ENCODE peak calls at places on chromosome 11, in four cellular contexts. P is H1, O is GM12878, W is HEK293T. L is an unnamed sample.

GRCh38 chr11:126492331-126492730 is 136.8 kb downstream of the ST3GAL4 start:
- DNase-seq in P (no peak), O (no peak), W (no peak), L (no peak)

GRCh38 chr11:9573775-9574555 is 495 bp downstream of the WEE1 start:
- DNase-seq in P (no peak), O (no peak), W (no peak), L (no peak)

GRCh38 chr11:44424841-44425240 is 114.9 kb upstream of the ALX4 start:
- DNase-seq in P (no peak), O (no peak), W (no peak), L (no peak)

GRCh38 chr11:86873573-86874083 is 73.3 kb downstream of the PRSS23 start:
- DNase-seq in P (no peak), O (no peak), W (no peak), L (no peak)

GRCh38 chr11:92129811-92130210 is 94.8 kb upstream of the FAT3 start:
- DNase-seq in P (no peak), O (no peak), W (no peak), L (no peak)

GRCh38 chr11:125299061-125299616 is 134.6 kb downstream of the PKNOX2 start:
- DNase-seq in P (no peak), O (no peak), W (no peak), L (no peak)

GRCh38 chr11:16169946-16170345 is 186.4 kb downstream of the SOX6 start:
- DNase-seq in P (no peak), O (no peak), W (no peak), L (no peak)

GRCh38 chr11:64675417-64676252 is 47.4 kb downstream of the NRXN2 start:
- DNase-seq in P (no peak), O (no peak), W (peak; percentile 55), L (no peak)

GRCh38 chr11:84425704-84426103 is 1139.5 kb upstream of the CCDC90B start:
- DNase-seq in P (no peak), O (no peak), W (no peak), L (no peak)

DNA sequence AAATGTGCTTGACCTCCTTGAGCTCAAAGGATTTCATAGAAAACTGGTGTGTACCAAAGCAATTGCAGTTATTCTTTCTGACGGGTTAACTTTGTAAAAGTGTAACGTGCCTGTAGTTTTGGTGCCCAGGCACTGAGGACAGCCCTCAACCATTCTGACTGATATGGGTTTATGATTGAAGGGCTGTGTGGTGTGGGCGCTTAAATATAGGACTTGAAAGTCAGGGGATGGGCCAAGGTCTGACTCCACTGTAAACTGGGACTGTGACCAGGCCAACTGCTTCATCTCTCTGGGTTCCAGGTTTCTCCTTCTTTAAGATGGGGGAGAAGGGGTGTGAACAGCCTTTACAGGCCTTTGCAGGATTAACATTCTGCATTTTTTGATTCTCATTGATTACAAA is 191.1 kb upstream of the ARHGAP20 start:
- DNase-seq in P (no peak), O (no peak), W (no peak), L (no peak)
- TF ChIP-seq SUZ12 in P (no peak), O (no peak), W (no peak), L (no peak)

GRCh38 chr11:72306186-72306585 is 62.2 kb upstream of the PHOX2A start:
- DNase-seq in P (no peak), O (no peak), W (no peak), L (no peak)
- TF ChIP-seq SUZ12 in P (no peak), O (no peak), W (no peak), L (no peak)

GRCh38 chr11:45900916-45901617 is 6.0 kb downstream of the FREY1 start:
- DNase-seq in P (no peak), O (no peak), W (no peak), L (no peak)
- TF ChIP-seq SUZ12 in P (no peak), O (no peak), W (no peak), L (no peak)

GRCh38 chr11:28835317-28835716 is 727.1 kb downstream of the METTL15 start:
- DNase-seq in P (no peak), O (no peak), W (no peak), L (no peak)

GRCh38 chr11:28836285-28837081 is 728.3 kb downstream of the METTL15 start:
- DNase-seq in P (no peak), O (no peak), W (no peak), L (no peak)

GRCh38 chr11:28833670-28834069 is 725.5 kb downstream of the METTL15 start:
- DNase-seq in P (no peak), O (no peak), W (no peak), L (no peak)

GRCh38 chr11:28835790-28836189 is 727.6 kb downstream of the METTL15 start:
- DNase-seq in P (no peak), O (no peak), W (no peak), L (no peak)

GRCh38 chr11:28834877-28835276 is 726.7 kb downstream of the METTL15 start:
- DNase-seq in P (no peak), O (no peak), W (no peak), L (no peak)
- TF ChIP-seq SUZ12 in P (no peak), O (no peak), W (no peak), L (no peak)

DNA sequence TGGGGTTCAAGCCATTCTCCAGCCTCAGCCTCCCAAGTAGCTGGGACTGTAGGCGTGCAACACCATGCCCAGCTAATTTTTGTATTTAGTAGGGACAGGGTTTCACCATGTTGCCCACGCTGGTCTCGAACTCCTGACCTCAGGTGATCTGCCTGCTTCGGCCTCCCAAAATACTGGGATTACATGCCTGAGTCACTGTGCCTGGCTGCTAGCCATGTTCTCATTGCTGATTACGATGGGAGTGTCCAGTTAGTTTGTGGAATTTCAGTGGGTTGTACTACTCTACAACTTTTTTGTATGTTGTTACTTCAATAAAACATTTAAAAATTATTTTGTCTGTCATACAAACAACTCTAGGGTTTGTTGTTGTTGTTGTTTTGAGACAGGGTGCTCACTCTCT is 4.8 kb upstream of the VPS11 start:
- DNase-seq in P (no peak), O (no peak), W (no peak), L (no peak)
- TF ChIP-seq SUZ12 in P (no peak), O (no peak), W (no peak), L (no peak)

GRCh38 chr11:104728927-104729326 is 169.3 kb downstream of the CASP12 start:
- DNase-seq in P (no peak), O (no peak), W (no peak), L (no peak)
- TF ChIP-seq SUZ12 in P (no peak), O (no peak), W (no peak), L (no peak)

DNA sequence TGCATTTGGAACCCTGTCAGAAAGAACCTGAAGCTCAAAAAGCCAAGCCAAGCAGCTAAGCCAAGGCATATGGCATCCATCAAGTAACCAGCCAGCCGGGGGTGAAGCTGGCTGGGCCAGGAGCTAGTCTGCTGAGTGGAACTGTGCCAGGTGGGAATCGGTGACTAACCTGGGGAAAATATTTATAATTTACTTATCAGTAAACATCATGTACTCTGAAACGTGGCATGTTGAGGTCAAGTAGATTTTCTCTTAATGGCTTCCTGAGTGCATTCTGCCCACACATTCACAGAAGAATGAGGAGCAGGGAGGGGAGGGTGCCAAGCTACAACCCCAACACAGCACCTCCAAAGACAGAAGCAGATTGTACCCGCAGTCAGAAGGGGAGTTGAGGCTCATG is 70.5 kb upstream of the SESN3 start:
- DNase-seq in P (no peak), O (no peak), W (no peak), L (no peak)
- TF ChIP-seq SUZ12 in P (no peak), O (no peak), W (no peak), L (no peak)

DNA sequence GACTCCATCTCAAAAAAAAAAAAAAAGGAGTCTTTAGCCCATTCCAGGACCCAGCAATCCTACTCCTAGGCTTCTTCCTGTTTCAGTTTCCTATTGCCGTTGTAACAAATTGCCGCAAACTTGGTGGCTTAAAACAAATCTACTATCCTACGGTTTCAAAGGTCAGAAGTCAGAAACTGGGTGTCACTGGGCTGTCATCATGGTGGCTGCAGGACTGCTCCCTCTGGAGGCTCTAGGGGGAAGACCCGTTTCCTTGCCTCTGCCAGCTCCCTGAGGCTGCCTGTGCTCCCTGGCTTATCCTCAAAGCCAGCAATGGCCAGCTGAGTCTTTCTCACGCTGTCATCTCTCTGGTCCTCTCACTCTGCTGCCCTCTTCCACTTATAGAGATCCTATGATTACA is 8.7 kb upstream of the DAGLA start:
- DNase-seq in P (no peak), O (no peak), W (no peak), L (no peak)
- TF ChIP-seq SUZ12 in P (no peak), O (no peak), W (no peak), L (no peak)

GRCh38 chr11:2796508-2797180 is 88.9 kb downstream of the CDKN1C start:
- DNase-seq in P (no peak), O (no peak), W (no peak), L (no peak)
- TF ChIP-seq SUZ12 in P (no peak), O (no peak), W (no peak), L (no peak)